ENCODE peak calls at places on chromosome 13, in four cellular contexts. One of them, this sample, is unnamed.

GRCh38 chr13:20090349-20090748 is 70.5 kb downstream of the GJA3 start:
- DNase-seq in lower leg skin: no peak
- DNase-seq in erythroblast: no peak
- DNase-seq in ovary: no peak
- DNase-seq in this sample: no peak

GRCh38 chr13:101955764-101956163 is 446.1 kb downstream of the FGF14 start:
- DNase-seq in lower leg skin: no peak
- DNase-seq in erythroblast: no peak
- DNase-seq in ovary: no peak
- DNase-seq in this sample: no peak

GRCh38 chr13:59259416-59260000 is 904.2 kb downstream of the DIAPH3 start:
- DNase-seq in lower leg skin: no peak
- DNase-seq in erythroblast: no peak
- DNase-seq in ovary: no peak
- DNase-seq in this sample: no peak

GRCh38 chr13:73521291-73521626 is 462.5 kb downstream of the KLF5 start:
- DNase-seq in lower leg skin: no peak
- DNase-seq in erythroblast: no peak
- DNase-seq in ovary: no peak
- DNase-seq in this sample: no peak

GRCh38 chr13:99662678-99663077 is 161.4 kb downstream of the TM9SF2 start:
- DNase-seq in lower leg skin: no peak
- DNase-seq in erythroblast: no peak
- DNase-seq in ovary: no peak
- DNase-seq in this sample: no peak

GRCh38 chr13:82654851-82655517 is 1227.3 kb downstream of the SLITRK1 start:
- DNase-seq in lower leg skin: peak; percentile 90
- DNase-seq in erythroblast: no peak
- DNase-seq in ovary: no peak
- DNase-seq in this sample: peak; percentile 9

GRCh38 chr13:112776971-112777370 is 87.1 kb downstream of the ATP11A start:
- DNase-seq in lower leg skin: no peak
- DNase-seq in erythroblast: no peak
- DNase-seq in ovary: peak; percentile 11
- DNase-seq in this sample: no peak

GRCh38 chr13:73162912-73163911 is 104.4 kb downstream of the KLF5 start:
- DNase-seq in lower leg skin: no peak
- DNase-seq in erythroblast: no peak
- DNase-seq in ovary: no peak
- DNase-seq in this sample: no peak

GRCh38 chr13:112657850-112658445 is 31.9 kb upstream of the ATP11A start:
- DNase-seq in lower leg skin: peak; percentile 79
- DNase-seq in erythroblast: no peak
- DNase-seq in ovary: no peak
- DNase-seq in this sample: no peak

GRCh38 chr13:106118050-106118449 is 417.4 kb downstream of the EFNB2 start:
- DNase-seq in lower leg skin: no peak
- DNase-seq in erythroblast: no peak
- DNase-seq in ovary: no peak
- DNase-seq in this sample: no peak

GRCh38 chr13:80348308-80348707 is 7.4 kb upstream of the SPRY2 start:
- DNase-seq in lower leg skin: no peak
- DNase-seq in erythroblast: no peak
- DNase-seq in ovary: no peak
- DNase-seq in this sample: no peak

GRCh38 chr13:99657848-99658265 is 156.6 kb downstream of the TM9SF2 start:
- DNase-seq in lower leg skin: peak; percentile 88
- DNase-seq in erythroblast: no peak
- DNase-seq in ovary: peak; percentile 23
- DNase-seq in this sample: peak; percentile 59

GRCh38 chr13:40221460-40222201 is 444.8 kb downstream of the FOXO1 start:
- DNase-seq in lower leg skin: no peak
- DNase-seq in erythroblast: no peak
- DNase-seq in ovary: no peak
- DNase-seq in this sample: no peak

GRCh38 chr13:79365981-79366380 is 40.1 kb downstream of the RBM26 start:
- DNase-seq in lower leg skin: no peak
- DNase-seq in erythroblast: no peak
- DNase-seq in ovary: no peak
- DNase-seq in this sample: no peak

GRCh38 chr13:100088282-100088647 is 628 bp upstream of the PCCA start:
- DNase-seq in lower leg skin: no peak
- DNase-seq in erythroblast: peak; percentile 32
- DNase-seq in ovary: peak; percentile 25
- DNase-seq in this sample: no peak

GRCh38 chr13:40528881-40529280 is 137.6 kb downstream of the FOXO1 start:
- DNase-seq in lower leg skin: no peak
- DNase-seq in erythroblast: no peak
- DNase-seq in ovary: no peak
- DNase-seq in this sample: no peak

GRCh38 chr13:43293008-43293407 is 269.6 kb downstream of the DNAJC15 start:
- DNase-seq in lower leg skin: no peak
- DNase-seq in erythroblast: no peak
- DNase-seq in ovary: no peak
- DNase-seq in this sample: no peak

GRCh38 chr13:48001127-48001881 is at the start of gene SUCLA2:
- DNase-seq in lower leg skin: peak; percentile 96
- DNase-seq in erythroblast: peak; percentile 92
- DNase-seq in ovary: peak; percentile 89
- DNase-seq in this sample: peak; percentile 83
- TF ChIP-seq POLR2A in lower leg skin: no peak
- TF ChIP-seq POLR2A in erythroblast: peak; percentile 74
- TF ChIP-seq POLR2A in ovary: no peak
- TF ChIP-seq POLR2A in this sample: peak; percentile 76

GRCh38 chr13:63554157-63554556 is 2138.5 kb upstream of the PCDH20 start:
- DNase-seq in lower leg skin: no peak
- DNase-seq in erythroblast: no peak
- DNase-seq in ovary: no peak
- DNase-seq in this sample: no peak
- TF ChIP-seq POLR2A in lower leg skin: no peak
- TF ChIP-seq POLR2A in erythroblast: no peak
- TF ChIP-seq POLR2A in ovary: no peak
- TF ChIP-seq POLR2A in this sample: no peak

GRCh38 chr13:38348890-38349289 is 761 bp upstream of the UFM1 start:
- DNase-seq in lower leg skin: peak; percentile 73
- DNase-seq in erythroblast: peak; percentile 32
- DNase-seq in ovary: peak; percentile 23
- DNase-seq in this sample: no peak

GRCh38 chr13:38350114-38350617 is 515 bp downstream of the UFM1 start:
- DNase-seq in lower leg skin: peak; percentile 93
- DNase-seq in erythroblast: peak; percentile 76
- DNase-seq in ovary: peak; percentile 58
- DNase-seq in this sample: peak; percentile 5

GRCh38 chr13:38346764-38347163 is 2.9 kb upstream of the UFM1 start:
- DNase-seq in lower leg skin: no peak
- DNase-seq in erythroblast: no peak
- DNase-seq in ovary: no peak
- DNase-seq in this sample: no peak

DNA sequence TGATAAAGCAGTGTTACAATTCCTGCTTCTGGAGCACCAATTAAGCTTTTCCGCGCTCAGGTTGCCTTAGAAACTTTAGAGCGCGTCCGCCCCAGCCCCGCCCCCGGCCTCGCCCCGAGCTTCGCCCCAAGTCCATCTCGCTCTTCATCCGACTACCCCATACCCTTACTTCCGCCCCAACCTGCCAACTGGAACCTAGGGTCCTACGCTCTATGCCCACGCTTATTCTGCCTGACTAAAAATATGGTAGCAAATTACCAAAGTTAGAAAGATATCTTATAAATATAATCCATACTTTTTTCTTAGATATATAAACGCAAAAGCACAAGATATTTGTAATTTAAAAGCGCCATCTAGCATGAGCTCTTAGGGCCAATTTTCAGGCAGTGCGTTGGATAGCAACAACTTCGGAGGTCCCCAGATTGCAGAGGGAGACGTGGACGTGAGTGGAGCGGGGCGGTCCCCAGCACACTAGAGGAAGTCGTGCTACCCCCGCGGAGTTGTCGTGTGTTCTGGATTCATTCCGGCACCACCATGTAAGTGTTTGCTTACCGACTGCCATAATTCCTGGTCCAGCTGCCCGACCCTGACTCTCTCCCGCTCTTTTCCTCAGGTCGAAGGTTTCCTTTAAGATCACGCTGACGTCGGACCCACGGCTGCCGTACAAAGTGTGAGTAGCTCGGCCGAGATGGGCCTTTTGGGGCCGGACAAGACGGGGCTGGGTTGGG is at the start of gene UFM1:
- DNase-seq in lower leg skin: peak; percentile 98
- DNase-seq in erythroblast: peak; percentile 95
- DNase-seq in ovary: peak; percentile 90
- DNase-seq in this sample: peak; percentile 32
- TF ChIP-seq POLR2A in lower leg skin: no peak
- TF ChIP-seq POLR2A in erythroblast: peak; percentile 83
- TF ChIP-seq POLR2A in ovary: peak; percentile 58
- TF ChIP-seq POLR2A in this sample: peak; percentile 69

DNA sequence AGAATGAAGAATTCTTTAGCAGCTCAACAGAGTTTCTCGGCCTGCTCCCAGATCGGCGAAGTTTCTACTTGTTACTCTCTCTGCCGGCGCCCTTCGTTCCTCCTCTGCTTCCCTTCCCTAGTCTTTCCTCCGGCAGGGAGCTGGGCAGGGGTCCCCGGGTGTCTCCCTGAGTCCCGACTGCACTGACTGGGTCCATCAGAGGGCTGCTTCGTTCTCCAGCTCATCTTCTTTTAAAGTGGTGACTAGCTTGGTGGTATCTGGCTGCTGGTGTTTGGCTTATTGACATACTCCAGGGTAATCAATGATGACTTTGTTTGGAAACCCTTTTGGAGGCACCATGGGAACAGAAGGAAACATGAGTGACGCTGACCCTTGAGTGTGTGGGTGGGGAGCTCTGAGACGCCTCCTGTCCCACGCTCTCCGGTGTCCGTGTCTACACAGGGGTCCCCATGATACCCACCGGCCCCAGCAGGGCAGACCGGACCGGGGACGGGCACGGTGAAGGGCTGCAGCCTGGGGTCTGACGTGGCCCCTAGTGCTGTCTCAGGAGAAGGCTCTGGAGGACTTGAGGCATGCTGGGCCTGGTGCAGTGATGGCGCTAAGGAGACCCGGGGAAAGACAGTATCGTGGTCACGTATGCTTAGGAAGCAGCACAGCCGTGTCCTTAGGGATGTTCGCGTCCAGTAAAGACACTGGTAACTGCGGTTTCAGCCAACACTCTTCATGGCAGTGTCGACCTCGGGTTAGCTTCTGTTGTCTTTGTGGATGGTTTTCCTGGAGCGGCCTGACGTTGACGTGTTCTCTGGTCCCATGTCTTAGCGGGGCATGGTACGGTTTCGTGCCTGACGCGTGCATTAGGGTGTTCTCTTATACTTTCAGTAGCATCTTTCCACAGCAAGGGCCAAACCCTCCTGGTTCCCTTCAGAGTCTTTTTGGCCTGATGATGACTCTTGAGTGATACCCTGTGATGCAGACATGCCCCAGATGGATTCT is 23.8 kb downstream of the NAXD start:
- DNase-seq in lower leg skin: no peak
- DNase-seq in erythroblast: no peak
- DNase-seq in ovary: no peak
- DNase-seq in this sample: no peak
- TF ChIP-seq POLR2A in lower leg skin: no peak
- TF ChIP-seq POLR2A in erythroblast: no peak
- TF ChIP-seq POLR2A in ovary: no peak
- TF ChIP-seq POLR2A in this sample: no peak

GRCh38 chr13:31951215-31951678 is 80.3 kb upstream of the FRY start:
- DNase-seq in lower leg skin: no peak
- DNase-seq in erythroblast: no peak
- DNase-seq in ovary: no peak
- DNase-seq in this sample: no peak
- TF ChIP-seq POLR2A in lower leg skin: no peak
- TF ChIP-seq POLR2A in erythroblast: no peak
- TF ChIP-seq POLR2A in ovary: no peak
- TF ChIP-seq POLR2A in this sample: no peak